ENCODE peak calls at places on chromosomes 13 and 19, in seven cellular contexts. V is stomach; L is activated CD8-positive, alpha-beta T cell treated with anti-CD3 and anti-CD28 coated beads for 36 hours; X is hippocampal formation; I is NCI-H526; H is nephron progenitor cell; K is stimulated activated effector memory CD8-positive, alpha-beta T cell treated with anti-CD3 and anti-CD28 coated beads, Interleukin-12 subunit alpha, Interleukin-12 subunit beta, amount 100 ng/mL, for 72 hours. C is an unnamed sample.

GRCh38 chr13:48662226-48662625 is 8.5 kb downstream of the CYSLTR2 start:
- DNase-seq in V (no peak), L (no peak), X (no peak), I (no peak), H (no peak), K (no peak), C (no peak)

GRCh38 chr13:46751811-46752635 is 44.9 kb downstream of the ESD start:
- DNase-seq in V (no peak), L (peak; percentile 81), X (no peak), I (no peak), H (no peak), K (peak; percentile 35), C (no peak)

GRCh38 chr19:49567722-49568454 is 12.5 kb downstream of the NOSIP start:
- DNase-seq in V (no peak), L (peak; percentile 81), X (no peak), I (no peak), H (no peak), K (no peak), C (no peak)

GRCh38 chr13:29676941-29677452 is 81.5 kb upstream of the SLC7A1 start:
- DNase-seq in V (no peak), L (no peak), X (no peak), I (peak; percentile 11), H (no peak), K (no peak), C (no peak)

GRCh38 chr19:12884926-12885748 is 1.9 kb downstream of the KLF1 start:
- DNase-seq in V (peak; percentile 95), L (peak; percentile 98), X (peak; percentile 39), I (peak; percentile 80), H (peak; percentile 71), K (peak; percentile 81), C (peak; percentile 69)

GRCh38 chr13:26425439-26426358 is 131.8 kb upstream of the WASF3 start:
- DNase-seq in V (peak; percentile 48), L (no peak), X (no peak), I (no peak), H (no peak), K (no peak), C (no peak)

GRCh38 chr13:113400621-113401451 is 36.9 kb upstream of the GRTP1 start:
- DNase-seq in V (no peak), L (no peak), X (no peak), I (no peak), H (no peak), K (no peak), C (no peak)

GRCh38 chr13:30312859-30313258 is 5.5 kb upstream of the KATNAL1 start:
- DNase-seq in V (no peak), L (no peak), X (no peak), I (no peak), H (no peak), K (no peak), C (no peak)

GRCh38 chr13:97249093-97249787 is 27.1 kb downstream of the MBNL2 start:
- DNase-seq in V (no peak), L (no peak), X (no peak), I (no peak), H (no peak), K (no peak), C (no peak)

GRCh38 chr19:17468302-17469091 is 1.8 kb upstream of the SLC27A1 start:
- DNase-seq in V (peak; percentile 85), L (no peak), X (peak; percentile 51), I (no peak), H (no peak), K (no peak), C (no peak)

GRCh38 chr19:980133-980998 is 3.8 kb upstream of the WDR18 start:
- DNase-seq in V (no peak), L (no peak), X (no peak), I (no peak), H (peak; percentile 95), K (no peak), C (peak; percentile 16)

GRCh38 chr13:76266566-76266965 is 619.6 kb downstream of the KCTD12 start:
- DNase-seq in V (no peak), L (no peak), X (no peak), I (no peak), H (no peak), K (no peak), C (no peak)

GRCh38 chr19:58354478-58355030 is 1.3 kb upstream of the A1BG start:
- DNase-seq in V (no peak), L (no peak), X (no peak), I (no peak), H (no peak), K (no peak), C (no peak)

GRCh38 chr13:42395066-42395821 is 123.3 kb downstream of the AKAP11 start:
- DNase-seq in V (no peak), L (peak; percentile 67), X (no peak), I (no peak), H (no peak), K (no peak), C (no peak)

GRCh38 chr13:42876810-42877550 is 95.6 kb downstream of the FAM216B start:
- DNase-seq in V (no peak), L (no peak), X (no peak), I (peak; percentile 46), H (no peak), K (no peak), C (no peak)

GRCh38 chr13:113769106-113769505 is 10.1 kb downstream of the TMEM255B start:
- DNase-seq in V (no peak), L (no peak), X (no peak), I (no peak), H (no peak), K (no peak), C (no peak)

GRCh38 chr19:492091-492531 is 4.2 kb upstream of the MADCAM1 start:
- DNase-seq in V (no peak), L (peak; percentile 57), X (no peak), I (no peak), H (peak; percentile 43), K (no peak), C (peak; percentile 69)

GRCh38 chr19:44745386-44745831 is 3.1 kb upstream of the BCL3 start:
- DNase-seq in V (peak; percentile 57), L (no peak), X (no peak), I (no peak), H (no peak), K (no peak), C (peak; percentile 42)

GRCh38 chr13:76009491-76009890 is 373.4 kb downstream of the LMO7 start:
- DNase-seq in V (no peak), L (no peak), X (no peak), I (no peak), H (no peak), K (no peak), C (no peak)

GRCh38 chr19:8335343-8336071 is 7.6 kb downstream of the KANK3 start:
- DNase-seq in V (no peak), L (peak; percentile 56), X (no peak), I (no peak), H (no peak), K (no peak), C (no peak)

GRCh38 chr19:51251453-51251790 is 542 bp downstream of the SIGLECL1 start:
- DNase-seq in V (no peak), L (no peak), X (no peak), I (no peak), H (no peak), K (no peak), C (no peak)

C was measured in BE2C.